ENCODE peak calls at places on chromosomes 5 and 9, in six cellular contexts. M, G, V, J, I and B are unnamed samples.

GRCh38 chr9:127860779-127861178 is 6.3 kb upstream of the ENG start:
- DNase-seq in J (no peak), V (no peak), I (no peak), M (no peak), G (no peak), B (no peak)

GRCh38 chr9:81499021-81499454 is 190.3 kb downstream of the TLE1 start:
- DNase-seq in V (no peak), I (no peak), G (no peak), M (no peak), J (no peak), B (no peak)

GRCh38 chr9:100498592-100498991 is 25.6 kb downstream of the TMEFF1 start:
- DNase-seq in I (peak; percentile 54), J (no peak), G (no peak), M (no peak), V (no peak), B (no peak)

GRCh38 chr9:31119882-31120481 is 1264.5 kb upstream of the ACO1 start:
- DNase-seq in V (peak; percentile 29), M (peak; percentile 26), G (peak; percentile 27), J (peak; percentile 18), I (peak; percentile 69), B (no peak)

GRCh38 chr9:4887556-4887955 is 94.8 kb downstream of the RCL1 start:
- DNase-seq in G (no peak), J (peak; percentile 31), I (peak; percentile 18), M (no peak), V (peak; percentile 34), B (no peak)

GRCh38 chr5:111746791-111747190 is 10.2 kb downstream of the NREP start:
- DNase-seq in M (no peak), V (no peak), I (no peak), J (no peak), G (no peak), B (no peak)

GRCh38 chr5:101679816-101680215 is 616.3 kb downstream of the SLCO4C1 start:
- DNase-seq in I (no peak), G (no peak), M (no peak), J (peak; percentile 32), V (no peak), B (no peak)

GRCh38 chr5:173513521-173513991 is 102.9 kb downstream of the BOD1 start:
- DNase-seq in V (no peak), J (no peak), M (no peak), G (no peak), I (no peak), B (no peak)

GRCh38 chr5:3361811-3362605 is 233.6 kb upstream of the IRX1 start:
- DNase-seq in V (no peak), G (no peak), I (no peak), J (no peak), M (no peak), B (no peak)

GRCh38 chr5:76269259-76269958 is 133.7 kb upstream of the IQGAP2 start:
- DNase-seq in J (no peak), I (no peak), G (no peak), V (no peak), M (no peak), B (no peak)

GRCh38 chr9:82363236-82363635 is 374.7 kb downstream of the SPATA31D1 start:
- DNase-seq in V (peak; percentile 6), G (no peak), J (no peak), M (no peak), I (no peak), B (no peak)

GRCh38 chr9:11356101-11356500 is 743.3 kb upstream of the PTPRD start:
- DNase-seq in G (no peak), I (peak; percentile 16), J (peak; percentile 13), M (no peak), V (no peak), B (no peak)

GRCh38 chr9:134689320-134690181 is 47.9 kb downstream of the COL5A1 start:
- DNase-seq in V (peak; percentile 67), M (peak; percentile 86), J (no peak), G (peak; percentile 56), I (peak; percentile 87), B (peak; percentile 67)

GRCh38 chr9:114735732-114736131 is 53.7 kb upstream of the TEX48 start:
- DNase-seq in I (no peak), V (no peak), M (no peak), J (no peak), G (no peak), B (no peak)

GRCh38 chr5:141223112-141223783 is at the start of gene PCDHB14:
- DNase-seq in I (peak; percentile 60), G (no peak), J (no peak), M (peak; percentile 18), V (peak; percentile 65), B (peak; percentile 28)

GRCh38 chr9:110048473-110048975 is 159.4 kb downstream of the C9orf152 start:
- DNase-seq in M (peak; percentile 83), V (peak; percentile 77), I (peak; percentile 87), J (no peak), G (peak; percentile 73), B (peak; percentile 86)

GRCh38 chr9:129282308-129283211 is 104.5 kb upstream of the IER5L start:
- DNase-seq in V (no peak), J (no peak), G (no peak), I (no peak), M (no peak), B (no peak)

GRCh38 chr5:24530907-24531306 is 113.9 kb downstream of the CDH10 start:
- DNase-seq in G (no peak), I (no peak), J (no peak), V (no peak), M (no peak), B (no peak)

GRCh38 chr5:62494772-62495171 is 82.2 kb downstream of the IPO11 start:
- DNase-seq in J (no peak), M (no peak), I (no peak), V (no peak), G (no peak), B (no peak)

GRCh38 chr5:157735991-157736390 is 4.8 kb downstream of the THG1L start:
- DNase-seq in J (no peak), I (no peak), G (no peak), M (no peak), V (no peak), B (no peak)

GRCh38 chr9:114771901-114772300 is 33.9 kb downstream of the TNFSF15 start:
- DNase-seq in I (no peak), G (no peak), M (no peak), V (no peak), J (no peak), B (no peak)

GRCh38 chr5:13783731-13784130 is 160.8 kb downstream of the DNAH5 start:
- DNase-seq in V (no peak), G (no peak), I (no peak), M (no peak), J (no peak), B (no peak)

GRCh38 chr9:128145536-128145935 is 3.7 kb upstream of the LCN2 start:
- DNase-seq in I (peak; percentile 81), J (peak; percentile 52), V (no peak), G (no peak), M (no peak), B (peak; percentile 71)

GRCh38 chr9:2919347-2919746 is 75.5 kb upstream of the PUM3 start:
- DNase-seq in G (no peak), I (no peak), J (no peak), V (no peak), M (no peak), B (no peak)

GRCh38 chr5:36932699-36933098 is 56.1 kb downstream of the NIPBL start:
- DNase-seq in V (peak; percentile 14), J (no peak), I (no peak), M (no peak), G (no peak), B (no peak)

GRCh38 chr5:36452394-36453100 is 150.8 kb upstream of the RANBP3L start:
- DNase-seq in I (peak; percentile 66), M (no peak), G (no peak), J (peak; percentile 88), V (no peak), B (no peak)

GRCh38 chr5:66805514-66806430 is 209.6 kb downstream of the MAST4 start:
- DNase-seq in V (no peak), G (no peak), I (no peak), M (no peak), J (no peak), B (no peak)

GRCh38 chr5:66810747-66811355 is 214.7 kb downstream of the MAST4 start:
- DNase-seq in J (no peak), I (no peak), V (no peak), G (no peak), M (no peak), B (no peak)

GRCh38 chr5:66808663-66809062 is 212.5 kb downstream of the MAST4 start:
- DNase-seq in J (no peak), M (no peak), I (no peak), V (no peak), G (no peak), B (no peak)

GRCh38 chr5:66810151-66810550 is 214.0 kb downstream of the MAST4 start:
- DNase-seq in M (no peak), G (no peak), V (no peak), I (no peak), J (no peak), B (no peak)

GRCh38 chr5:66807743-66808142 is 211.6 kb downstream of the MAST4 start:
- DNase-seq in V (no peak), M (no peak), G (no peak), J (peak; percentile 64), I (peak; percentile 92), B (no peak)
- TF ChIP-seq CTCF in V (peak; percentile 45), M (no peak), G (no peak), J (peak; percentile 93), I (peak; percentile 87), B (no peak)

GRCh38 chr9:137286980-137287383 is 9.5 kb downstream of the TOR4A start:
- DNase-seq in M (peak; percentile 67), I (no peak), G (peak; percentile 82), J (no peak), V (peak; percentile 61), B (peak; percentile 89)
- TF ChIP-seq CTCF in M (no peak), I (peak; percentile 83), G (no peak), J (peak; percentile 79), V (peak; percentile 31), B (peak; percentile 75)

GRCh38 chr5:78317515-78317914 is 23.0 kb upstream of the AP3B1 start:
- DNase-seq in J (no peak), V (no peak), I (no peak), G (no peak), M (no peak), B (no peak)

GRCh38 chr5:78323241-78323640 is 28.7 kb upstream of the AP3B1 start:
- DNase-seq in G (no peak), M (no peak), I (no peak), V (no peak), J (no peak), B (no peak)

GRCh38 chr5:78318337-78318736 is 23.8 kb upstream of the AP3B1 start:
- DNase-seq in G (no peak), M (no peak), I (no peak), J (no peak), V (no peak), B (no peak)

DNA sequence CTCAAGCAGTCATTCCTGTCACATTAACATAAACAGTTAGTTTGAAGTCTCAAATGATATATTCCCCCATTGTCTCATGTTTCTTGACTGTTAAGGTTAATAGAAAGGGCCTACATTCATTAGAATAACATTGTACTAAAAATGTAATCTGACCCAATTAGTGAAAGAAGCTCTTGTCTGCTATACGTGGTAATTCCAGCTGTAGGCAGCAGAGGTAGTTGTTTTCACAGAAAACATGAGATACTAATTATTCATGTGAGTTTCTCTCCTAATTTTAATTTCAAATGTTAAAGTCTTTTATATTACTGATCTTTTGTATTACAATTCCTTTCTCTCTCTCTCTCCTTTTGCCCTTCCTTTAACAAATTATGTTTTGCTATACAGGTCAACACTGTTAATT is 26.0 kb upstream of the AP3B1 start:
- DNase-seq in J (no peak), M (no peak), G (no peak), V (peak; percentile 29), I (peak; percentile 49), B (peak; percentile 13)
- TF ChIP-seq CTCF in J (peak; percentile 76), M (no peak), G (no peak), V (peak; percentile 71), I (peak; percentile 82), B (peak; percentile 46)

GRCh38 chr5:169584998-169585451 is 1.5 kb downstream of the SPDL1 start:
- DNase-seq in I (no peak), G (no peak), M (no peak), J (no peak), V (no peak), B (no peak)
- TF ChIP-seq CTCF in I (no peak), G (no peak), M (no peak), J (peak; percentile 17), V (no peak), B (no peak)